ENCODE peak calls at places on chromosome 16, in seven cellular contexts. A, R, H, N, G, C and M are unnamed samples.

GRCh38 chr16:57828272-57829161 is 26.2 kb upstream of the KIFC3 start:
- DNase-seq in N (no peak), R (no peak), H (no peak), G (no peak), C (no peak), A (no peak), M (no peak)

GRCh38 chr16:75029854-75030253 is 31.0 kb downstream of the ZNRF1 start:
- DNase-seq in N (peak; percentile 38), G (no peak), R (peak; percentile 42), C (no peak), H (peak; percentile 39), A (no peak), M (no peak)

GRCh38 chr16:70578035-70578434 is 54.4 kb downstream of the SF3B3 start:
- DNase-seq in A (no peak), C (peak; percentile 54), G (no peak), R (no peak), H (no peak), N (no peak), M (no peak)

GRCh38 chr16:69534720-69535119 is 31.0 kb upstream of the NFAT5 start:
- DNase-seq in G (no peak), H (no peak), N (no peak), C (no peak), A (no peak), R (no peak), M (no peak)

GRCh38 chr16:87273471-87274030 is 43.6 kb downstream of the C16orf95 start:
- DNase-seq in A (no peak), H (no peak), G (no peak), R (no peak), C (no peak), N (no peak), M (no peak)

GRCh38 chr16:66512589-66513404 is 37.1 kb downstream of the TK2 start:
- DNase-seq in N (peak; percentile 41), A (no peak), R (peak; percentile 51), G (no peak), C (no peak), H (peak; percentile 68), M (no peak)

GRCh38 chr16:52572656-52573055 is 25.7 kb upstream of the TOX3 start:
- DNase-seq in H (no peak), G (no peak), N (no peak), A (no peak), C (no peak), R (no peak), M (no peak)

GRCh38 chr16:52756812-52757517 is 210.0 kb upstream of the TOX3 start:
- DNase-seq in A (no peak), R (no peak), H (no peak), C (no peak), G (no peak), N (no peak), M (no peak)

GRCh38 chr16:90048347-90048722 is 28.8 kb downstream of the PRDM7 start:
- DNase-seq in N (peak; percentile 14), R (no peak), H (peak; percentile 6), G (no peak), C (no peak), A (no peak), M (no peak)

GRCh38 chr16:68724797-68725196 is 12.3 kb upstream of the CDH1 start:
- DNase-seq in A (no peak), H (no peak), C (no peak), G (no peak), R (no peak), N (no peak), M (no peak)

GRCh38 chr16:76309639-76310335 is 32.6 kb downstream of the CNTNAP4 start:
- DNase-seq in A (no peak), R (no peak), C (no peak), H (no peak), N (no peak), G (no peak), M (no peak)

GRCh38 chr16:35308674-35309073 is 1849.3 kb downstream of the TP53TG3F start:
- DNase-seq in R (no peak), G (no peak), N (no peak), C (no peak), A (no peak), H (no peak), M (no peak)

GRCh38 chr16:4850211-4850610 is 2.9 kb downstream of the UBN1 start:
- DNase-seq in R (peak; percentile 45), A (no peak), H (peak; percentile 47), C (no peak), G (no peak), N (peak; percentile 32), M (no peak)

GRCh38 chr16:49471038-49471727 is 97.6 kb downstream of the C16orf78 start:
- DNase-seq in H (no peak), N (no peak), G (no peak), A (peak; percentile 2), C (peak; percentile 20), R (no peak), M (peak; percentile 20)

GRCh38 chr16:27450836-27451341 is 48.9 kb downstream of the IL21R start:
- DNase-seq in H (peak; percentile 33), N (no peak), R (peak; percentile 53), A (no peak), C (no peak), G (no peak), M (no peak)

GRCh38 chr16:14629612-14629918 is 495 bp downstream of the PARN start:
- DNase-seq in C (no peak), A (no peak), G (no peak), R (no peak), N (no peak), H (peak; percentile 17), M (no peak)

GRCh38 chr16:89687092-89687940 is 827 bp downstream of the CDK10 start:
- DNase-seq in A (no peak), R (peak; percentile 66), H (peak; percentile 46), G (no peak), C (peak; percentile 80), N (peak; percentile 22), M (no peak)

GRCh38 chr16:90020838-90021382 is 1.7 kb upstream of the DBNDD1 start:
- DNase-seq in H (no peak), C (no peak), G (no peak), N (peak; percentile 28), A (no peak), R (no peak), M (no peak)

GRCh38 chr16:47475786-47476185 is 14.7 kb downstream of the PHKB start:
- DNase-seq in R (peak; percentile 8), A (no peak), H (peak; percentile 48), C (no peak), N (no peak), G (no peak), M (no peak)

GRCh38 chr16:8961811-8962390 is 1.8 kb downstream of the USP7 start:
- DNase-seq in R (no peak), A (no peak), C (peak; percentile 51), H (no peak), N (peak; percentile 6), G (no peak), M (no peak)

GRCh38 chr16:55149622-55150021 is 174.4 kb upstream of the IRX6 start:
- DNase-seq in N (no peak), H (no peak), C (no peak), R (no peak), A (no peak), G (no peak), M (no peak)

GRCh38 chr16:86993426-86994110 is 323.6 kb downstream of the C16orf95 start:
- DNase-seq in H (no peak), C (no peak), N (no peak), G (no peak), R (no peak), A (peak; percentile 8), M (no peak)

GRCh38 chr16:30934827-30935557 is 11.6 kb downstream of the FBXL19 start:
- DNase-seq in N (peak; percentile 48), A (peak; percentile 76), H (peak; percentile 52), R (peak; percentile 64), C (peak; percentile 92), G (peak; percentile 45), M (no peak)

GRCh38 chr16:20074089-20074956 is 633 bp upstream of the GPR139 start:
- DNase-seq in A (peak; percentile 34), G (no peak), C (peak; percentile 56), N (no peak), R (no peak), H (no peak), M (no peak)

GRCh38 chr16:76970745-76971099 is 220.3 kb upstream of the MON1B start:
- DNase-seq in A (no peak), R (no peak), C (no peak), G (no peak), N (no peak), H (no peak), M (no peak)

GRCh38 chr16:48013476-48013875 is 142.3 kb downstream of the ABCC12 start:
- DNase-seq in R (no peak), G (no peak), H (no peak), N (peak; percentile 59), C (no peak), A (no peak), M (no peak)

GRCh38 chr16:87855852-87856715 is 13.2 kb downstream of the SLC7A5 start:
- DNase-seq in G (no peak), H (peak; percentile 62), N (no peak), A (peak; percentile 69), C (no peak), R (peak; percentile 17), M (no peak)

DNA sequence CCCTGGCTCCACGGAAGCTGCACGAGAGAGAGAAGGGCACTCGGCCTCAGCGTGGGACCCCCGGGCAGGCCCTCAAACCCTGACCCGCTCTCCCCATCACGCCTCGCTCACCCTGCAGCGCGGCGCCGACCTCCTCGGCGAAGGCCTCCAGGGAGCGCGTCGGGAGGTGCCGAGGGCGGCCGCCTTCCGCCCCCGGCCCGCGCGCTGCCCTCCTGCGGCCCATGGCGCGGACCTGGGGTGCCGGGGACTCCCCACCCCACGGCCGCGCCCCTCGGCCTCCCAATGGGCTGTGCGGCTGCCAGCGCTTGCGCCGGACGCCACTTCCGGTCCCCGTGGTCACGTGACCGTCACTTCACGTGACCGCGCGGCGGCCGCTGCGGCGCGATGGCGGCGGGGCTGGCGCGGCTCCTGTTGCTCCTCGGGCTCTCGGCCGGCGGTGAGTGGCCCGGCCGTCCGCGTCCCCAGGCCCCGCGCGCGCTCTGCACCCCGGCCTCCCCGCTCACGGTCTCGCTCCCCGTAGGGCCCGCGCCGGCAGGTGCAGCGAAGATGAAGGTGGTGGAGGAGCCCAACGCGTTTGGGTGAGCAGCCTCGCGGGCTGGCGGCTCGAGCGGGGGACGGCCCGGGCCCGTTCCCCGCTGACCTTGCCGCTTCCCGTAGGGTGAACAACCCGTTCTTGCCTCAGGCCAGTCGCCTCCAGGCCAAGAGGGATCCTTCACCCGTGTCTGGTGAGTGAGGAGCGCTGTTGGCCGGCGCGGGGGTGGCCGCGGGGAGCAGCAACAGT is at the start of the genes GNPTG and TSR3:
- DNase-seq in H (peak; percentile 87), N (peak; percentile 81), A (peak; percentile 88), G (peak; percentile 80), R (peak; percentile 85), C (peak; percentile 90), M (peak; percentile 83)
- TF ChIP-seq CTCF in H (no peak), N (no peak), A (no peak), G (no peak), R (no peak), C (no peak), M (no peak)

GRCh38 chr16:23296994-23297393 is 5.1 kb upstream of the SCNN1B start:
- DNase-seq in A (peak; percentile 48), H (peak; percentile 31), C (peak; percentile 87), R (no peak), G (no peak), N (no peak), M (no peak)
- TF ChIP-seq CTCF in A (no peak), H (peak; percentile 12), C (peak; percentile 68), R (no peak), G (peak; percentile 26), N (no peak), M (no peak)

GRCh38 chr16:17348826-17349225 is 121.9 kb downstream of the XYLT1 start:
- DNase-seq in A (no peak), H (no peak), R (no peak), G (no peak), C (no peak), N (no peak), M (no peak)
- TF ChIP-seq CTCF in A (no peak), H (no peak), R (no peak), G (no peak), C (no peak), N (no peak), M (no peak)

GRCh38 chr16:56277040-56277439 is 85.8 kb downstream of the GNAO1 start:
- DNase-seq in R (no peak), C (peak; percentile 89), N (no peak), G (peak; percentile 35), H (no peak), A (peak; percentile 69), M (no peak)
- TF ChIP-seq CTCF in R (no peak), C (peak; percentile 82), N (peak; percentile 15), G (peak; percentile 54), H (peak; percentile 36), A (peak; percentile 72), M (peak; percentile 27)